ENCODE peak calls at places on chromosomes 1 and 21, in eight cellular contexts. One of them, this sample, is unnamed.

GRCh38 chr1:94514095-94514727 is 27.3 kb downstream of the F3 start:
- DNase-seq in IMR-90: peak; percentile 24
- DNase-seq in spleen: no peak
- DNase-seq in dorsolateral prefrontal cortex: no peak
- DNase-seq in neural progenitor cell: peak; percentile 66
- DNase-seq in AG04450: no peak
- DNase-seq in left ventricle myocardium inferior: no peak
- DNase-seq in prostate gland: no peak
- DNase-seq in this sample: no peak

GRCh38 chr1:110600716-110601115 is 5.4 kb downstream of the KCNA2 start:
- DNase-seq in dorsolateral prefrontal cortex: no peak
- DNase-seq in AG04450: no peak
- DNase-seq in IMR-90: no peak
- DNase-seq in left ventricle myocardium inferior: no peak
- DNase-seq in spleen: no peak
- DNase-seq in neural progenitor cell: no peak
- DNase-seq in prostate gland: no peak
- DNase-seq in this sample: no peak

GRCh38 chr1:43858324-43858723 is 75.3 kb upstream of the ARTN start:
- DNase-seq in neural progenitor cell: peak; percentile 44
- DNase-seq in AG04450: peak; percentile 96
- DNase-seq in dorsolateral prefrontal cortex: no peak
- DNase-seq in prostate gland: peak; percentile 91
- DNase-seq in left ventricle myocardium inferior: no peak
- DNase-seq in IMR-90: peak; percentile 99
- DNase-seq in spleen: no peak
- DNase-seq in this sample: peak; percentile 100

GRCh38 chr1:27589841-27590426 is 14.0 kb downstream of the AHDC1 start:
- DNase-seq in prostate gland: no peak
- DNase-seq in AG04450: no peak
- DNase-seq in neural progenitor cell: no peak
- DNase-seq in IMR-90: peak; percentile 54
- DNase-seq in dorsolateral prefrontal cortex: no peak
- DNase-seq in spleen: no peak
- DNase-seq in left ventricle myocardium inferior: no peak
- DNase-seq in this sample: peak; percentile 55

GRCh38 chr21:16193758-16194606 is 464.2 kb downstream of the USP25 start:
- DNase-seq in dorsolateral prefrontal cortex: peak; percentile 46
- DNase-seq in IMR-90: peak; percentile 79
- DNase-seq in left ventricle myocardium inferior: peak; percentile 58
- DNase-seq in prostate gland: peak; percentile 59
- DNase-seq in spleen: no peak
- DNase-seq in neural progenitor cell: peak; percentile 81
- DNase-seq in AG04450: peak; percentile 60
- DNase-seq in this sample: peak; percentile 93

GRCh38 chr1:94239796-94240195 is 2.4 kb upstream of the ARHGAP29 start:
- DNase-seq in AG04450: no peak
- DNase-seq in IMR-90: peak; percentile 41
- DNase-seq in left ventricle myocardium inferior: no peak
- DNase-seq in spleen: no peak
- DNase-seq in dorsolateral prefrontal cortex: no peak
- DNase-seq in neural progenitor cell: no peak
- DNase-seq in prostate gland: no peak
- DNase-seq in this sample: no peak

GRCh38 chr1:8448906-8449661 is 131.2 kb downstream of the SLC45A1 start:
- DNase-seq in left ventricle myocardium inferior: no peak
- DNase-seq in dorsolateral prefrontal cortex: no peak
- DNase-seq in spleen: no peak
- DNase-seq in AG04450: no peak
- DNase-seq in neural progenitor cell: no peak
- DNase-seq in prostate gland: peak; percentile 54
- DNase-seq in IMR-90: peak; percentile 63
- DNase-seq in this sample: peak; percentile 56

GRCh38 chr1:67085326-67085725 is 31.4 kb upstream of the SLC35D1 start:
- DNase-seq in IMR-90: no peak
- DNase-seq in dorsolateral prefrontal cortex: no peak
- DNase-seq in left ventricle myocardium inferior: no peak
- DNase-seq in AG04450: no peak
- DNase-seq in spleen: no peak
- DNase-seq in neural progenitor cell: no peak
- DNase-seq in prostate gland: no peak
- DNase-seq in this sample: no peak

GRCh38 chr21:23127973-23128372 is 2129.8 kb downstream of the NCAM2 start:
- DNase-seq in dorsolateral prefrontal cortex: no peak
- DNase-seq in left ventricle myocardium inferior: no peak
- DNase-seq in IMR-90: no peak
- DNase-seq in spleen: no peak
- DNase-seq in prostate gland: no peak
- DNase-seq in neural progenitor cell: no peak
- DNase-seq in AG04450: no peak
- DNase-seq in this sample: no peak

GRCh38 chr1:30191154-30191702 is 532.2 kb downstream of the MATN1 start:
- DNase-seq in IMR-90: peak; percentile 20
- DNase-seq in spleen: no peak
- DNase-seq in dorsolateral prefrontal cortex: no peak
- DNase-seq in left ventricle myocardium inferior: no peak
- DNase-seq in AG04450: no peak
- DNase-seq in neural progenitor cell: no peak
- DNase-seq in prostate gland: no peak
- DNase-seq in this sample: peak; percentile 51

GRCh38 chr21:44613386-44614155 is 1.7 kb downstream of the KRTAP10-8 start:
- DNase-seq in AG04450: no peak
- DNase-seq in IMR-90: no peak
- DNase-seq in neural progenitor cell: no peak
- DNase-seq in spleen: no peak
- DNase-seq in left ventricle myocardium inferior: no peak
- DNase-seq in dorsolateral prefrontal cortex: no peak
- DNase-seq in prostate gland: no peak
- DNase-seq in this sample: no peak

GRCh38 chr1:13823936-13824335 is 123.9 kb downstream of the PRDM2 start:
- DNase-seq in prostate gland: no peak
- DNase-seq in left ventricle myocardium inferior: no peak
- DNase-seq in spleen: no peak
- DNase-seq in IMR-90: no peak
- DNase-seq in neural progenitor cell: no peak
- DNase-seq in dorsolateral prefrontal cortex: no peak
- DNase-seq in AG04450: no peak
- DNase-seq in this sample: no peak

DNA sequence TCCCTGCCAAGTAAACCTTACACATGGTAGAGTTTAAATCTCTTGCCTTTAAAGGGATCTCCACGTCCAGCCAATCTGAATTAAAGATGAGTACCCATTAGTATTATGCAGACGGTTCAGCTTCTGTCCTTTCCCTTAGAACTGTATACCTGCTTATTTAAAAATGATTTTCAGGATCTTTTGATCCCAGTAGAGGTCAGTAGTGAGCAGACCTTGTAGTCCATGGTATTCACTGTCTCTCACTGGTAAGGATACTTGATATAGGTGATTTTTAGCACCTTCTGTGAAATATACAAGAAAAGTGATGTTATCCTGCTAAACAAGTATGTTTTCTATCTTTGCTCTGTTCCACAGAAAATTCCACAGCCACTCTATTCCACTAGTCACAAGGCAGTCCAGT is 1211.6 kb upstream of the ADGRL4 start:
- DNase-seq in IMR-90: peak; percentile 59
- DNase-seq in prostate gland: no peak
- DNase-seq in AG04450: peak; percentile 11
- DNase-seq in dorsolateral prefrontal cortex: no peak
- DNase-seq in spleen: no peak
- DNase-seq in left ventricle myocardium inferior: no peak
- DNase-seq in neural progenitor cell: peak; percentile 59
- DNase-seq in this sample: peak; percentile 73
- H3K4me3 ChIP-seq in IMR-90: no peak overlapping the region
- H3K4me3 ChIP-seq in prostate gland: no peak overlapping the region
- H3K4me3 ChIP-seq in AG04450: no peak overlapping the region
- H3K4me3 ChIP-seq in dorsolateral prefrontal cortex: no peak overlapping the region
- H3K4me3 ChIP-seq in spleen: no peak overlapping the region
- H3K4me3 ChIP-seq in left ventricle myocardium inferior: no peak overlapping the region
- H3K4me3 ChIP-seq in neural progenitor cell: no peak overlapping the region
- H3K4me3 ChIP-seq in this sample: no peak overlapping the region

GRCh38 chr1:235933483-235934116 is 66.9 kb upstream of the LYST start:
- DNase-seq in AG04450: no peak
- DNase-seq in spleen: no peak
- DNase-seq in IMR-90: no peak
- DNase-seq in dorsolateral prefrontal cortex: no peak
- DNase-seq in prostate gland: no peak
- DNase-seq in left ventricle myocardium inferior: no peak
- DNase-seq in neural progenitor cell: no peak
- DNase-seq in this sample: no peak
- TF ChIP-seq CTCF in AG04450: no peak
- TF ChIP-seq CTCF in spleen: no peak
- TF ChIP-seq CTCF in IMR-90: no peak
- TF ChIP-seq CTCF in dorsolateral prefrontal cortex: no peak
- TF ChIP-seq CTCF in prostate gland: no peak
- TF ChIP-seq CTCF in left ventricle myocardium inferior: no peak
- TF ChIP-seq CTCF in neural progenitor cell: no peak
- TF ChIP-seq CTCF in this sample: no peak

GRCh38 chr1:203308205-203309114 is 3.1 kb downstream of the BTG2 start:
- DNase-seq in AG04450: no peak
- DNase-seq in spleen: no peak
- DNase-seq in dorsolateral prefrontal cortex: no peak
- DNase-seq in prostate gland: no peak
- DNase-seq in neural progenitor cell: peak; percentile 40
- DNase-seq in IMR-90: no peak
- DNase-seq in left ventricle myocardium inferior: no peak
- DNase-seq in this sample: no peak
- H3K4me3 ChIP-seq in AG04450: peak overlapping the region; percentile 87
- H3K4me3 ChIP-seq in spleen: peak overlapping the region; percentile 86
- H3K4me3 ChIP-seq in dorsolateral prefrontal cortex: peak overlapping the region; percentile 88
- H3K4me3 ChIP-seq in prostate gland: peak overlapping the region; percentile 100
- H3K4me3 ChIP-seq in neural progenitor cell: peak overlapping the region; percentile 87
- H3K4me3 ChIP-seq in IMR-90: no peak overlapping the region
- H3K4me3 ChIP-seq in left ventricle myocardium inferior: peak overlapping the region; percentile 94
- H3K4me3 ChIP-seq in this sample: no peak overlapping the region

GRCh38 chr1:152392909-152393308 is 21.2 kb downstream of the CRNN start:
- DNase-seq in AG04450: no peak
- DNase-seq in IMR-90: no peak
- DNase-seq in spleen: no peak
- DNase-seq in left ventricle myocardium inferior: no peak
- DNase-seq in neural progenitor cell: no peak
- DNase-seq in prostate gland: no peak
- DNase-seq in dorsolateral prefrontal cortex: no peak
- DNase-seq in this sample: no peak

GRCh38 chr1:152397474-152397873 is 16.6 kb downstream of the CRNN start:
- DNase-seq in left ventricle myocardium inferior: no peak
- DNase-seq in AG04450: no peak
- DNase-seq in dorsolateral prefrontal cortex: no peak
- DNase-seq in prostate gland: no peak
- DNase-seq in IMR-90: no peak
- DNase-seq in spleen: no peak
- DNase-seq in neural progenitor cell: no peak
- DNase-seq in this sample: no peak

GRCh38 chr1:152388889-152389288 is 25.2 kb downstream of the CRNN start:
- DNase-seq in left ventricle myocardium inferior: no peak
- DNase-seq in neural progenitor cell: no peak
- DNase-seq in IMR-90: no peak
- DNase-seq in AG04450: no peak
- DNase-seq in prostate gland: no peak
- DNase-seq in spleen: no peak
- DNase-seq in dorsolateral prefrontal cortex: no peak
- DNase-seq in this sample: no peak

GRCh38 chr1:152398812-152399698 is 15.0 kb downstream of the CRNN start:
- DNase-seq in dorsolateral prefrontal cortex: no peak
- DNase-seq in prostate gland: no peak
- DNase-seq in left ventricle myocardium inferior: no peak
- DNase-seq in IMR-90: no peak
- DNase-seq in neural progenitor cell: no peak
- DNase-seq in spleen: no peak
- DNase-seq in AG04450: no peak
- DNase-seq in this sample: peak; percentile 20

GRCh38 chr1:152394151-152394550 is 19.9 kb downstream of the CRNN start:
- DNase-seq in prostate gland: no peak
- DNase-seq in AG04450: no peak
- DNase-seq in dorsolateral prefrontal cortex: no peak
- DNase-seq in left ventricle myocardium inferior: no peak
- DNase-seq in spleen: no peak
- DNase-seq in IMR-90: no peak
- DNase-seq in neural progenitor cell: no peak
- DNase-seq in this sample: no peak
- TF ChIP-seq CTCF in prostate gland: no peak
- TF ChIP-seq CTCF in AG04450: no peak
- TF ChIP-seq CTCF in dorsolateral prefrontal cortex: no peak
- TF ChIP-seq CTCF in left ventricle myocardium inferior: no peak
- TF ChIP-seq CTCF in spleen: no peak
- TF ChIP-seq CTCF in IMR-90: no peak
- TF ChIP-seq CTCF in neural progenitor cell: no peak
- TF ChIP-seq CTCF in this sample: no peak

DNA sequence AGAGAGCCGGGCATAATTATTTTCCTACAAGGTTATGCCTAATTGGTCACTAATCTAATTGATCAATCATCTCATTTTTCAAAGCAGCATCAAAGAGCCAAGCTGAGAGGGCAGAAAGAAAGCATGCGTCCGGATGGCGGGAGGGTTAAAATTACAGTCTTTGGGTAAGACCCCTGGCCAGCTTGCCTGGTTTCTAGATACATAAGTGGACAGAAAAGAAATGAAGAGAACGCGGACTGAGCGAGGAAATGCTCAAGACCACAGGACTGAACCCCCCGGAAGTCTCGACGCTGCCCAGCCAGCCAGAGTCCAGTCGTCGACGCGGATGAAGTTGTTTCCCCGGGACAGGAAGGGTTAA is 297.2 kb downstream of the OMA1 start:
- DNase-seq in left ventricle myocardium inferior: no peak
- DNase-seq in AG04450: no peak
- DNase-seq in prostate gland: no peak
- DNase-seq in dorsolateral prefrontal cortex: no peak
- DNase-seq in neural progenitor cell: no peak
- DNase-seq in spleen: no peak
- DNase-seq in IMR-90: no peak
- DNase-seq in this sample: no peak
- H3K4me3 ChIP-seq in left ventricle myocardium inferior: peak overlapping the region; percentile 67
- H3K4me3 ChIP-seq in AG04450: no peak overlapping the region
- H3K4me3 ChIP-seq in prostate gland: peak overlapping the region; percentile 22
- H3K4me3 ChIP-seq in dorsolateral prefrontal cortex: peak overlapping the region; percentile 69
- H3K4me3 ChIP-seq in neural progenitor cell: peak overlapping the region; percentile 86
- H3K4me3 ChIP-seq in spleen: peak overlapping the region; percentile 24
- H3K4me3 ChIP-seq in IMR-90: no peak overlapping the region
- H3K4me3 ChIP-seq in this sample: no peak overlapping the region

GRCh38 chr1:198756470-198756869 is 117.6 kb downstream of the PTPRC start:
- DNase-seq in AG04450: no peak
- DNase-seq in left ventricle myocardium inferior: no peak
- DNase-seq in IMR-90: peak; percentile 36
- DNase-seq in spleen: no peak
- DNase-seq in dorsolateral prefrontal cortex: no peak
- DNase-seq in neural progenitor cell: no peak
- DNase-seq in prostate gland: no peak
- DNase-seq in this sample: peak; percentile 62
- TF ChIP-seq CTCF in AG04450: peak; percentile 33
- TF ChIP-seq CTCF in left ventricle myocardium inferior: peak; percentile 61
- TF ChIP-seq CTCF in IMR-90: peak; percentile 49
- TF ChIP-seq CTCF in spleen: no peak
- TF ChIP-seq CTCF in dorsolateral prefrontal cortex: peak; percentile 71
- TF ChIP-seq CTCF in neural progenitor cell: peak; percentile 8
- TF ChIP-seq CTCF in prostate gland: no peak
- TF ChIP-seq CTCF in this sample: no peak